ENCODE peak calls at places on chromosomes 2 and 18, in four cellular contexts. Z, A, R and E are unnamed samples.

GRCh38 chr2:111985514-111985913 is 69.6 kb upstream of the TMEM87B start:
- DNase-seq in R (no peak), A (no peak), Z (no peak), E (no peak)

GRCh38 chr2:56483081-56483480 is 299.3 kb downstream of the CCDC85A start:
- DNase-seq in A (no peak), R (no peak), Z (no peak), E (no peak)

GRCh38 chr2:50953021-50953420 is 78.9 kb downstream of the NRXN1 start:
- DNase-seq in Z (no peak), A (peak; percentile 1), R (no peak), E (peak; percentile 71)

GRCh38 chr2:181682026-181682789 is 1.9 kb upstream of the NEUROD1 start:
- DNase-seq in R (no peak), A (no peak), Z (no peak), E (no peak)

GRCh38 chr2:134431837-134432437 is 178.1 kb downstream of the MGAT5 start:
- DNase-seq in Z (no peak), R (no peak), A (no peak), E (peak; percentile 55)

GRCh38 chr2:105437708-105438103 is 38.9 kb upstream of the FHL2 start:
- DNase-seq in R (no peak), Z (no peak), A (no peak), E (no peak)

GRCh38 chr18:22349966-22350365 is 67.7 kb downstream of the CTAGE1 start:
- DNase-seq in A (no peak), Z (no peak), R (no peak), E (peak; percentile 80)

GRCh38 chr2:65456074-65456473 is 23.7 kb upstream of the SPRED2 start:
- DNase-seq in R (no peak), Z (no peak), A (no peak), E (no peak)

GRCh38 chr2:15041429-15041837 is 408.9 kb downstream of the LRATD1 start:
- DNase-seq in A (no peak), Z (no peak), R (no peak), E (no peak)

GRCh38 chr2:136310005-136310495 is 192.1 kb upstream of the CXCR4 start:
- DNase-seq in Z (no peak), R (peak; percentile 50), A (no peak), E (no peak)

GRCh38 chr2:10363861-10364610 is 61.3 kb downstream of the HPCAL1 start:
- DNase-seq in A (no peak), Z (no peak), R (no peak), E (no peak)

GRCh38 chr18:69664399-69664798 is 263.7 kb downstream of the DOK6 start:
- DNase-seq in R (no peak), A (no peak), Z (no peak), E (no peak)

DNA sequence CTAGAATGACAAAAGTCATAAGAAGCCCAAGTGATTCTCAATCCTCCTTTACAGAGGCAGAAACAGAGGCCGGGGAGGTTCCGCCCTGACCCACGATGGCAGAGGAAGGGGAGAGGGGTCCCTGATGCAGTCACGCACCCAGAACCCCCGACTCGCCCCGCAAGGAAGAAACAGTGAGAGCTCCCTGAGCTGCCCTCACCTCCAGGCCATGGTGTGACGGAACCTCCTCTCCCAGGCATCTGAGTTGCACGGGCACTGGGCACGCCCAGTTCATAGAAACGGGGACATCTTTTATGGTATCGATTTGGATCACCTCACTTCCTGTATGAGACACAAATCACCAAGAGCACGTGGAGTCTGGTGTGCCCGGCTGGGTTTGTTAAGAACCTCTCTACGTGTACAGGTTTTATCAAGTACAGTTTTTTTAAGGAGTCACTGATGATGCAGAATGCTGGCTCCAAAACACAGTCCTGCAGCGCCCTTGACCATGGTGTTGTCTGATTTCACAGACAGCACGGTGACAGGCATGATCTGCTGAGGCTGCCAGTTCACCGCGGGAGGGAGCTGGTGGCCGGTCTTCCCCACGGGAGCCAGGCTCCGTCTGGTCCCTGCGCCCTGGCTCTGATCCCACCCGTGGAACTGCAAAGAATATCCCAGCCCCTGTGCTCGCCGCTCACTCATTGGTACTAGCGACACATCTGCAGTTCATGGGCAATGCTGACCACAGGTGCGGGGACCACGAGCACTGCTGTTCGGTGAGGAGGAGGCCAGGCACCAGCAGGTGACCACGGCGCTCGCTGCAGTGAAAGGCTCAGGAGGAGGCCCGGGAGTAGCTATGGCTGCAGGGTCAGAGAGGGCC is 35.6 kb downstream of the PXDN start:
- DNase-seq in A (no peak), R (no peak), Z (no peak), E (no peak)
- TF ChIP-seq CTCF in A (no peak), R (no peak), Z (no peak), E (no peak)

GRCh38 chr2:85547089-85547858 is 8.3 kb downstream of the MAT2A start:
- DNase-seq in R (no peak), Z (no peak), A (no peak), E (no peak)
- H3K9ac ChIP-seq in R (no peak overlapping the region), Z (no peak overlapping the region), A (no peak overlapping the region), E (no peak overlapping the region)

GRCh38 chr2:238294393-238295143 is 6.2 kb upstream of the PER2 start:
- DNase-seq in A (peak; percentile 77), Z (no peak), R (no peak), E (no peak)

GRCh38 chr2:238291550-238292281 is 3.3 kb upstream of the PER2 start:
- DNase-seq in A (no peak), Z (no peak), R (no peak), E (no peak)

GRCh38 chr2:238296638-238297457 is 8.4 kb upstream of the PER2 start:
- DNase-seq in Z (no peak), A (no peak), R (no peak), E (no peak)

GRCh38 chr2:238295144-238296112 is 7.0 kb upstream of the PER2 start:
- DNase-seq in R (no peak), A (no peak), Z (no peak), E (no peak)

GRCh38 chr2:238294046-238294392 is 5.6 kb upstream of the PER2 start:
- DNase-seq in A (no peak), R (no peak), Z (no peak), E (no peak)
- TF ChIP-seq MYC in A (no peak), R (no peak), Z (no peak), E (no peak)

GRCh38 chr2:140869107-140869506 is 1261.7 kb downstream of the LRP1B start:
- DNase-seq in Z (no peak), R (no peak), A (no peak), E (no peak)
- TF ChIP-seq CTCF in Z (no peak), R (no peak), A (no peak), E (no peak)

GRCh38 chr2:61096438-61096837 is 30.8 kb downstream of the SANBR start:
- DNase-seq in R (no peak), Z (no peak), A (no peak), E (no peak)

GRCh38 chr2:61091485-61091884 is 25.8 kb downstream of the SANBR start:
- DNase-seq in Z (no peak), R (no peak), A (no peak), E (no peak)

GRCh38 chr2:61089797-61090196 is 24.1 kb downstream of the SANBR start:
- DNase-seq in A (no peak), R (no peak), Z (no peak), E (no peak)

GRCh38 chr2:61085883-61086282 is 20.2 kb downstream of the SANBR start:
- DNase-seq in Z (no peak), R (no peak), A (no peak), E (no peak)

DNA sequence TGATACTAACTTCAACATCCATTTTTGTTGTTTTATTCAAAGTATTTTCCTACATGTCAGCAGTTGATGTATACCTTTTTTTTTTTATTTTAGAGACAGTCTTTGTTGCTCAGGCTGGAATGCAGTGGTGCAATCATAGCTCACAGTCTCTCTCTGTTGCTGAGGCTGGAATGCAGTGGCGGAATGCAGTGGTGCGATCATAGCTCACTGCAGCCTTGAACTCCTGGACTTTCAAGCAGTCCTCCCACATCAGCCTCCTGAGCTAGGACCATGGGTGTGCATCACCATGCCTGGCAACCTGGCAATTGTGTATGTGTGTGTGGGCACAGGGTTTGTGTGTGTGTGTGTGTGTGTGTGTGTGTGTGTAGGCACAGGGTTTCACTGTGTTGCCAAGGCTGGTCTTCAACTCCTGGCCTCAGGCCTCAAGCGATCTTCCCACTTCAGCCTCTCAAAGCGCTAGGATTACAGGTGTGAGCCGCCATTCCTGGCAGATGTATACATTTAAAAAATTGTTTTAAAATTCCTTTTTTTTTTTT is 24.8 kb downstream of the SANBR start:
- DNase-seq in A (peak; percentile 95), Z (no peak), R (no peak), E (no peak)
- H3K9ac ChIP-seq in A (no peak overlapping the region), Z (no peak overlapping the region), R (no peak overlapping the region), E (no peak overlapping the region)

GRCh38 chr2:143161982-143162837 is 33.0 kb downstream of the ARHGAP15 start:
- DNase-seq in R (no peak), Z (no peak), A (peak; percentile 49), E (peak; percentile 17)
- TF ChIP-seq MYC in R (no peak), Z (no peak), A (no peak), E (no peak)

GRCh38 chr2:161580426-161580825 is 43.8 kb upstream of the SLC4A10 start:
- DNase-seq in Z (no peak), R (no peak), A (no peak), E (no peak)

GRCh38 chr2:161580021-161580420 is 44.2 kb upstream of the SLC4A10 start:
- DNase-seq in Z (no peak), A (no peak), R (no peak), E (no peak)

GRCh38 chr2:161578998-161579397 is 45.2 kb upstream of the SLC4A10 start:
- DNase-seq in Z (no peak), R (no peak), A (no peak), E (no peak)

GRCh38 chr2:161571051-161571429 is 53.2 kb upstream of the SLC4A10 start:
- DNase-seq in R (no peak), Z (no peak), A (no peak), E (no peak)

DNA sequence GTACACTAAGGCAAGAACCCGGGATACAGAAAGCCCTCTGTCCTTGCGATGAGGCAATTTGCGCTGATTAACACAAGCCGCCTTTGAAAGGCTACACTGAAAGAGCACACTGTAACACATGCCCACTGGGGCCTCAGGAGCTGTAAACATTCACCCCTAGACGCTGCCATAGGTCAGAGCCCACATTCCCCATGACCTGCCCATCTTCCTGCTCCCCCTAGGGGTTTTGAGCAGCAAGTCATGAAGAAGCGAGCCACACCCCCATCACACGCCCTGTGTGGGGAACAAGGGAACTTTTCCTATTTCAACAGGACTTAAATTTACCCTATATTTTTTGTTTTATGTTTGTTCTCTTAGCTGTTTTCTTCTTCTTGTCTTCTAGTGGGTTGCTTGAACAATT is 47.8 kb upstream of the SLC4A10 start:
- DNase-seq in A (peak; percentile 68), R (no peak), Z (no peak), E (no peak)
- TF ChIP-seq CTCF in A (peak; percentile 66), R (peak; percentile 37), Z (peak; percentile 18), E (no peak)